ENCODE peak calls at places on chromosome 22, in eight cellular contexts. One of them, this sample, is unnamed. For H3K9me3, the result is how much of the 10 kb centered on the place peaks cover.

GRCh38 chr22:30837531-30837930 is 131.0 kb downstream of the MORC2 start:
- DNase-seq in MG63: no peak
- DNase-seq in SJSA1: no peak
- DNase-seq in cardiac muscle cell: no peak
- DNase-seq in left lung: no peak
- DNase-seq in stomach: peak
- DNase-seq in neural progenitor cell: no peak
- DNase-seq in body of pancreas: no peak
- DNase-seq in this sample: no peak

GRCh38 chr22:25492950-25493790 is 71.3 kb upstream of the GRK3 start:
- DNase-seq in SJSA1: no peak
- DNase-seq in left lung: no peak
- DNase-seq in neural progenitor cell: no peak
- DNase-seq in MG63: no peak
- DNase-seq in cardiac muscle cell: no peak
- DNase-seq in body of pancreas: peak
- DNase-seq in stomach: no peak
- DNase-seq in this sample: no peak

GRCh38 chr22:27628891-27629631 is 172.5 kb downstream of the MN1 start:
- DNase-seq in neural progenitor cell: no peak
- DNase-seq in SJSA1: no peak
- DNase-seq in left lung: no peak
- DNase-seq in cardiac muscle cell: no peak
- DNase-seq in stomach: no peak
- DNase-seq in MG63: no peak
- DNase-seq in body of pancreas: no peak
- DNase-seq in this sample: no peak

GRCh38 chr22:22037740-22038139 is 55.2 kb upstream of the TOP3B start:
- DNase-seq in neural progenitor cell: peak
- DNase-seq in MG63: peak
- DNase-seq in left lung: no peak
- DNase-seq in SJSA1: peak
- DNase-seq in body of pancreas: no peak
- DNase-seq in cardiac muscle cell: peak
- DNase-seq in stomach: no peak
- DNase-seq in this sample: no peak

GRCh38 chr22:21589415-21589814 is 21.9 kb downstream of the UBE2L3 start:
- DNase-seq in stomach: no peak
- DNase-seq in MG63: no peak
- DNase-seq in SJSA1: no peak
- DNase-seq in left lung: no peak
- DNase-seq in body of pancreas: no peak
- DNase-seq in cardiac muscle cell: no peak
- DNase-seq in neural progenitor cell: no peak
- DNase-seq in this sample: no peak

GRCh38 chr22:24423519-24424000 is 3.8 kb upstream of the ADORA2A start:
- DNase-seq in body of pancreas: peak
- DNase-seq in neural progenitor cell: peak
- DNase-seq in stomach: peak
- DNase-seq in MG63: peak
- DNase-seq in cardiac muscle cell: peak
- DNase-seq in SJSA1: no peak
- DNase-seq in left lung: peak
- DNase-seq in this sample: peak

GRCh38 chr22:42688241-42688913 is 32.3 kb downstream of the A4GALT start:
- DNase-seq in body of pancreas: peak
- DNase-seq in left lung: peak
- DNase-seq in SJSA1: no peak
- DNase-seq in MG63: peak
- DNase-seq in neural progenitor cell: peak
- DNase-seq in cardiac muscle cell: peak
- DNase-seq in stomach: peak
- DNase-seq in this sample: no peak

GRCh38 chr22:41822289-41823057 is 10.4 kb upstream of the SREBF2 start:
- DNase-seq in neural progenitor cell: peak
- DNase-seq in cardiac muscle cell: peak
- DNase-seq in left lung: no peak
- DNase-seq in body of pancreas: no peak
- DNase-seq in SJSA1: no peak
- DNase-seq in MG63: no peak
- DNase-seq in stomach: no peak
- DNase-seq in this sample: no peak

GRCh38 chr22:20569059-20570058 is 61.9 kb downstream of the MED15 start:
- DNase-seq in SJSA1: peak
- DNase-seq in neural progenitor cell: no peak
- DNase-seq in MG63: peak
- DNase-seq in left lung: peak
- DNase-seq in cardiac muscle cell: peak
- DNase-seq in stomach: peak
- DNase-seq in body of pancreas: peak
- DNase-seq in this sample: peak

GRCh38 chr22:37804502-37804885 is 3.2 kb upstream of the GCAT start:
- DNase-seq in left lung: no peak
- DNase-seq in SJSA1: no peak
- DNase-seq in MG63: no peak
- DNase-seq in stomach: no peak
- DNase-seq in neural progenitor cell: peak
- DNase-seq in cardiac muscle cell: no peak
- DNase-seq in body of pancreas: no peak
- DNase-seq in this sample: no peak

GRCh38 chr22:41285441-41285819 is 557 bp downstream of the RANGAP1 start:
- DNase-seq in left lung: peak
- DNase-seq in MG63: peak
- DNase-seq in SJSA1: peak
- DNase-seq in neural progenitor cell: peak
- DNase-seq in cardiac muscle cell: peak
- DNase-seq in body of pancreas: peak
- DNase-seq in stomach: peak
- DNase-seq in this sample: peak

GRCh38 chr22:44440224-44441160 is 57.5 kb downstream of the RTL6 start:
- DNase-seq in left lung: no peak
- DNase-seq in neural progenitor cell: peak
- DNase-seq in body of pancreas: no peak
- DNase-seq in cardiac muscle cell: no peak
- DNase-seq in MG63: no peak
- DNase-seq in stomach: no peak
- DNase-seq in SJSA1: no peak
- DNase-seq in this sample: no peak

GRCh38 chr22:30833328-30833727 is 135.2 kb downstream of the MORC2 start:
- DNase-seq in SJSA1: no peak
- DNase-seq in stomach: peak
- DNase-seq in cardiac muscle cell: no peak
- DNase-seq in body of pancreas: no peak
- DNase-seq in left lung: no peak
- DNase-seq in MG63: no peak
- DNase-seq in neural progenitor cell: no peak
- DNase-seq in this sample: no peak

GRCh38 chr22:49087716-49088660 is 739.7 kb downstream of the BRD1 start:
- DNase-seq in body of pancreas: no peak
- DNase-seq in left lung: peak
- DNase-seq in stomach: no peak
- DNase-seq in cardiac muscle cell: no peak
- DNase-seq in neural progenitor cell: no peak
- DNase-seq in MG63: no peak
- DNase-seq in SJSA1: no peak
- DNase-seq in this sample: no peak
- H3K9me3 ChIP-seq in body of pancreas: under half
- H3K9me3 ChIP-seq in left lung: under half
- H3K9me3 ChIP-seq in stomach: under half
- H3K9me3 ChIP-seq in cardiac muscle cell: under half
- H3K9me3 ChIP-seq in neural progenitor cell: under half
- H3K9me3 ChIP-seq in MG63: under half
- H3K9me3 ChIP-seq in SJSA1: under half
- H3K9me3 ChIP-seq in this sample: under half

GRCh38 chr22:26599505-26599904 is 9.6 kb upstream of the TPST2 start:
- DNase-seq in SJSA1: no peak
- DNase-seq in neural progenitor cell: no peak
- DNase-seq in cardiac muscle cell: no peak
- DNase-seq in MG63: no peak
- DNase-seq in body of pancreas: no peak
- DNase-seq in left lung: no peak
- DNase-seq in stomach: no peak
- DNase-seq in this sample: no peak
- H3K9me3 ChIP-seq in SJSA1: under half
- H3K9me3 ChIP-seq in neural progenitor cell: under half
- H3K9me3 ChIP-seq in cardiac muscle cell: under half
- H3K9me3 ChIP-seq in MG63: under half
- H3K9me3 ChIP-seq in body of pancreas: under half
- H3K9me3 ChIP-seq in left lung: under half
- H3K9me3 ChIP-seq in stomach: under half
- H3K9me3 ChIP-seq in this sample: under half

GRCh38 chr22:47543447-47543846 is 781.0 kb downstream of the TBC1D22A start:
- DNase-seq in neural progenitor cell: no peak
- DNase-seq in MG63: no peak
- DNase-seq in stomach: no peak
- DNase-seq in left lung: no peak
- DNase-seq in body of pancreas: no peak
- DNase-seq in cardiac muscle cell: no peak
- DNase-seq in SJSA1: no peak
- DNase-seq in this sample: no peak

GRCh38 chr22:47535681-47536080 is 773.2 kb downstream of the TBC1D22A start:
- DNase-seq in body of pancreas: no peak
- DNase-seq in cardiac muscle cell: no peak
- DNase-seq in neural progenitor cell: no peak
- DNase-seq in MG63: no peak
- DNase-seq in stomach: no peak
- DNase-seq in SJSA1: no peak
- DNase-seq in left lung: no peak
- DNase-seq in this sample: no peak

GRCh38 chr22:47539374-47539773 is 776.9 kb downstream of the TBC1D22A start:
- DNase-seq in cardiac muscle cell: no peak
- DNase-seq in body of pancreas: no peak
- DNase-seq in neural progenitor cell: no peak
- DNase-seq in left lung: no peak
- DNase-seq in SJSA1: no peak
- DNase-seq in stomach: no peak
- DNase-seq in MG63: no peak
- DNase-seq in this sample: no peak

GRCh38 chr22:47544696-47545095 is 782.2 kb downstream of the TBC1D22A start:
- DNase-seq in cardiac muscle cell: no peak
- DNase-seq in body of pancreas: no peak
- DNase-seq in left lung: no peak
- DNase-seq in SJSA1: no peak
- DNase-seq in stomach: no peak
- DNase-seq in neural progenitor cell: no peak
- DNase-seq in MG63: no peak
- DNase-seq in this sample: no peak

DNA sequence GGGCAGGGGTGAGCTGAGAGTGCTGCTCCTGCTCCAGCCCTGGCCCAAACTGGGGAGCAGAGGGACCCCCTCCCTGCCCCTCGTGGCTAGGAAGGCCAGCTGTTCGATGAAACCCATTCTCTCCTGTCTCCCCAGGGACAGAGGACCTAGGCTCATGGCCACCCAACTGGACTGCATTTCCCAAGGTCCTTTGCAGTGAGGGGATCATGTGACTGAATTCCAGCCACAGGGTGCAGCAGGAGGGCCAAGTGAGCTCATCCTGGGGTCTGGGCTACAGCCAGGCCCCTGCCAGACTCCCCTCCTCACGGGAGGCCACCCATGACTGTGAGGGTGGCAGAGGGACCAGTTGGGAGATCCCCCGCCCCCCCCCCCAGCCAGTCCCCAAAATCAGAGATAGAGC is 777.6 kb downstream of the TBC1D22A start:
- DNase-seq in stomach: no peak
- DNase-seq in body of pancreas: no peak
- DNase-seq in left lung: no peak
- DNase-seq in MG63: no peak
- DNase-seq in cardiac muscle cell: no peak
- DNase-seq in neural progenitor cell: no peak
- DNase-seq in SJSA1: no peak
- DNase-seq in this sample: no peak
- H3K9me3 ChIP-seq in stomach: under half
- H3K9me3 ChIP-seq in body of pancreas: under half
- H3K9me3 ChIP-seq in left lung: under half
- H3K9me3 ChIP-seq in MG63: under half
- H3K9me3 ChIP-seq in cardiac muscle cell: under half
- H3K9me3 ChIP-seq in neural progenitor cell: under half
- H3K9me3 ChIP-seq in SJSA1: under half
- H3K9me3 ChIP-seq in this sample: under half

GRCh38 chr22:47259990-47260389 is 497.5 kb downstream of the TBC1D22A start:
- DNase-seq in cardiac muscle cell: no peak
- DNase-seq in body of pancreas: no peak
- DNase-seq in neural progenitor cell: no peak
- DNase-seq in left lung: no peak
- DNase-seq in stomach: no peak
- DNase-seq in SJSA1: peak
- DNase-seq in MG63: no peak
- DNase-seq in this sample: no peak

GRCh38 chr22:47257566-47257965 is 495.1 kb downstream of the TBC1D22A start:
- DNase-seq in left lung: no peak
- DNase-seq in stomach: no peak
- DNase-seq in neural progenitor cell: no peak
- DNase-seq in body of pancreas: no peak
- DNase-seq in SJSA1: peak
- DNase-seq in MG63: no peak
- DNase-seq in cardiac muscle cell: no peak
- DNase-seq in this sample: no peak

GRCh38 chr22:47260551-47260950 is 498.1 kb downstream of the TBC1D22A start:
- DNase-seq in SJSA1: peak
- DNase-seq in MG63: no peak
- DNase-seq in stomach: no peak
- DNase-seq in cardiac muscle cell: no peak
- DNase-seq in body of pancreas: no peak
- DNase-seq in neural progenitor cell: no peak
- DNase-seq in left lung: no peak
- DNase-seq in this sample: no peak

GRCh38 chr22:47259049-47259448 is 496.6 kb downstream of the TBC1D22A start:
- DNase-seq in left lung: no peak
- DNase-seq in SJSA1: no peak
- DNase-seq in stomach: no peak
- DNase-seq in neural progenitor cell: no peak
- DNase-seq in cardiac muscle cell: no peak
- DNase-seq in body of pancreas: no peak
- DNase-seq in MG63: no peak
- DNase-seq in this sample: no peak
- H3K9me3 ChIP-seq in left lung: under half
- H3K9me3 ChIP-seq in SJSA1: under half
- H3K9me3 ChIP-seq in stomach: under half
- H3K9me3 ChIP-seq in neural progenitor cell: under half
- H3K9me3 ChIP-seq in cardiac muscle cell: under half
- H3K9me3 ChIP-seq in body of pancreas: under half
- H3K9me3 ChIP-seq in MG63: under half
- H3K9me3 ChIP-seq in this sample: under half

DNA sequence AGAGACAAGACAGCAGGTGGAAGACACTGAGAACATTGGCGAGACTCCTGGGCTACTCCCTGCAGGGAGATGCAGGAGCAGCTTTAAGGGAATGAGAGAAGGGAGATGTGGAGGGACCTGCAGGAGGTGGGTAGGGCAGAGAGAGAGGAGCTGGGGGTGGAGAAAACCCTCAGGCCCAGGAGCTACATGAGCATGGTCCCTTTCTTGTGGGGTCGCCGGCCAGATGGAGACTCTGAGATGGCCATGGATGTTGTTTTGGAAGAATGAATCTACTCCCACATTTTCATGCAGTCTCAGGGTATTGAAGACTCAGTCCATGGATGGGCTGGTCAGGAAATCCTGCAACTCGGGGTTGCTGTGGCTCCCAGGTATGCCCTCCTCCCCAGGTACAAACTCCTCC is 1381.9 kb downstream of the TBC1D22A start:
- DNase-seq in stomach: no peak
- DNase-seq in left lung: no peak
- DNase-seq in cardiac muscle cell: no peak
- DNase-seq in body of pancreas: no peak
- DNase-seq in MG63: no peak
- DNase-seq in SJSA1: peak
- DNase-seq in neural progenitor cell: no peak
- DNase-seq in this sample: no peak
- H3K9me3 ChIP-seq in stomach: under half
- H3K9me3 ChIP-seq in left lung: under half
- H3K9me3 ChIP-seq in cardiac muscle cell: under half
- H3K9me3 ChIP-seq in body of pancreas: under half
- H3K9me3 ChIP-seq in MG63: under half
- H3K9me3 ChIP-seq in SJSA1: under half
- H3K9me3 ChIP-seq in neural progenitor cell: under half
- H3K9me3 ChIP-seq in this sample: under half

This sample was measured in T-helper 17 cell.